ENCODE peak calls at places on chromosomes 7 and 10, in six cellular contexts. G is H7; Q is activated T-cell treated with anti-CD3 and anti-CD28 coated beads, Interleukin-2, amount 50 U/mL, for 24 hours; R is NCI-H1436; F is activated naive CD8-positive, alpha-beta T cell treated with anti-CD3 and anti-CD28 coated beads, Interleukin-2, amount 50 U/mL, for 24 hours; L is stimulated activated CD4-positive, alpha-beta T cell treated with anti-CD3 and anti-CD28 coated beads, TNF-alpha, amount 100 ng/mL, for 1 hour. B is an unnamed sample.

GRCh38 chr10:125113661-125114388 is 46.5 kb downstream of the CTBP2 start:
- DNase-seq in G (no peak), Q (no peak), L (no peak), R (no peak), F (no peak), B (no peak)

GRCh38 chr10:6402349-6402709 is 177.7 kb downstream of the PRKCQ start:
- DNase-seq in G (no peak), L (no peak), Q (no peak), F (no peak), R (no peak), B (no peak)

GRCh38 chr10:12418000-12418399 is 68.7 kb downstream of the CAMK1D start:
- DNase-seq in L (no peak), Q (no peak), F (no peak), R (no peak), G (no peak), B (no peak)

GRCh38 chr7:128164061-128164954 is 76.8 kb upstream of the LEP start:
- DNase-seq in R (no peak), Q (no peak), L (no peak), F (no peak), G (no peak), B (no peak)

GRCh38 chr10:115772606-115773005 is 500.4 kb downstream of the GFRA1 start:
- DNase-seq in Q (no peak), G (no peak), R (no peak), F (no peak), L (no peak), B (no peak)

GRCh38 chr10:32005050-32005449 is 51.2 kb downstream of the KIF5B start:
- DNase-seq in Q (no peak), F (peak; percentile 21), G (peak; percentile 26), R (peak; percentile 5), L (no peak), B (peak; percentile 53)

GRCh38 chr10:34644245-34644644 is 170.9 kb downstream of the PARD3 start:
- DNase-seq in G (no peak), F (no peak), Q (no peak), R (no peak), L (no peak), B (no peak)

GRCh38 chr10:30488319-30488718 is 54.3 kb downstream of the MAP3K8 start:
- DNase-seq in G (no peak), Q (no peak), R (no peak), F (no peak), L (no peak), B (peak; percentile 54)

GRCh38 chr7:128030999-128031681 is at the start of gene LRRC4:
- DNase-seq in Q (peak; percentile 55), F (peak; percentile 43), G (peak; percentile 87), L (no peak), R (peak; percentile 32), B (peak; percentile 74)

GRCh38 chr10:82340166-82340565 is 465.2 kb downstream of the NRG3 start:
- DNase-seq in R (no peak), Q (no peak), G (no peak), L (no peak), F (no peak), B (no peak)

GRCh38 chr10:11336703-11337102 is 274.7 kb downstream of the USP6NL start:
- DNase-seq in F (no peak), Q (no peak), R (no peak), L (no peak), G (peak; percentile 71), B (no peak)

GRCh38 chr7:29486191-29486700 is 77.4 kb upstream of the PRR15 start:
- DNase-seq in F (no peak), L (no peak), G (no peak), R (no peak), Q (no peak), B (no peak)

GRCh38 chr10:102645388-102645740 is 1.1 kb downstream of the TRIM8 start:
- DNase-seq in R (no peak), G (no peak), L (peak; percentile 19), Q (no peak), F (no peak), B (peak; percentile 34)

GRCh38 chr10:23055424-23056191 is 39.8 kb upstream of the MSRB2 start:
- DNase-seq in Q (no peak), R (no peak), F (no peak), L (no peak), G (no peak), B (no peak)

GRCh38 chr7:115838829-115839228 is 191.7 kb downstream of the TFEC start:
- DNase-seq in R (no peak), G (no peak), F (no peak), L (no peak), Q (no peak), B (no peak)

GRCh38 chr10:34580214-34580613 is 234.9 kb downstream of the PARD3 start:
- DNase-seq in F (no peak), Q (no peak), R (no peak), G (no peak), L (no peak), B (no peak)

GRCh38 chr10:13991353-13991752 is 339.4 kb downstream of the FRMD4A start:
- DNase-seq in L (no peak), Q (no peak), R (no peak), F (no peak), G (no peak), B (no peak)

GRCh38 chr10:113458944-113459343 is 93.9 kb upstream of the HABP2 start:
- DNase-seq in Q (no peak), L (no peak), G (no peak), R (no peak), F (no peak), B (no peak)

GRCh38 chr7:104271948-104272347 is 56.5 kb upstream of the LHFPL3 start:
- DNase-seq in R (no peak), L (no peak), F (no peak), G (no peak), Q (no peak), B (no peak)

GRCh38 chr7:1966631-1967200 is 266.0 kb downstream of the MAD1L1 start:
- DNase-seq in G (no peak), Q (no peak), L (no peak), F (no peak), R (no peak), B (no peak)

GRCh38 chr7:123929107-123929506 is 4.1 kb downstream of the SPAM1 start:
- DNase-seq in Q (no peak), F (no peak), G (peak; percentile 10), L (no peak), R (no peak), B (no peak)

GRCh38 chr7:158731761-158732160 is 27.2 kb upstream of the NCAPG2 start:
- DNase-seq in F (no peak), Q (no peak), G (no peak), R (peak; percentile 56), L (no peak), B (no peak)

GRCh38 chr7:124033093-124033806 is 383 bp upstream of the TMEM229A start:
- DNase-seq in G (peak; percentile 81), Q (peak; percentile 25), L (no peak), R (no peak), F (peak; percentile 2), B (peak; percentile 4)

GRCh38 chr7:68699090-68699711 is 899.1 kb upstream of the AUTS2 start:
- DNase-seq in F (no peak), L (no peak), R (no peak), G (no peak), Q (no peak), B (no peak)

GRCh38 chr10:30747633-30748032 is 118.1 kb upstream of the LYZL2 start:
- DNase-seq in Q (no peak), L (no peak), G (no peak), F (peak; percentile 44), R (no peak), B (no peak)